ENCODE peak calls at places on chromosomes 4 and X, in seven cellular contexts. A, H, V, K, J, U and F are unnamed samples.

GRCh38 chr4:111064342-111064993 is 441.6 kb upstream of the PITX2 start:
- DNase-seq in J (no peak), A (no peak), K (no peak), V (peak), H (no peak), U (no peak), F (no peak)

GRCh38 chr4:122341906-122342305 is 36.9 kb upstream of the ADAD1 start:
- DNase-seq in A (peak), H (no peak), J (no peak), U (no peak), K (no peak), V (no peak), F (no peak)

GRCh38 chrX:39975094-39975865 is 122.5 kb downstream of the BCOR start:
- DNase-seq in A (peak), U (peak), J (peak), H (no peak), K (no peak), V (no peak), F (no peak)

GRCh38 chr4:10353110-10353509 is 104.1 kb downstream of the ZNF518B start:
- DNase-seq in V (no peak), A (no peak), H (no peak), J (no peak), U (no peak), K (no peak), F (no peak)

GRCh38 chr4:152585036-152585439 is 49.1 kb upstream of the FBXW7 start:
- DNase-seq in U (no peak), J (no peak), H (no peak), V (no peak), K (no peak), A (no peak), F (peak)

GRCh38 chrX:8845060-8845459 is 43.9 kb upstream of the FAM9A start:
- DNase-seq in H (no peak), A (no peak), V (no peak), U (no peak), J (no peak), K (no peak), F (no peak)

GRCh38 chr4:173478136-173478860 is 51.7 kb downstream of the HAND2 start:
- DNase-seq in A (no peak), U (no peak), V (no peak), H (no peak), J (no peak), K (no peak), F (no peak)

GRCh38 chr4:117422272-117422671 is 336.9 kb upstream of the TRAM1L1 start:
- DNase-seq in K (no peak), H (no peak), A (no peak), J (no peak), U (no peak), V (no peak), F (no peak)

GRCh38 chr4:173039617-173040176 is 128.9 kb upstream of the GALNT7 start:
- DNase-seq in U (no peak), A (no peak), K (no peak), H (no peak), V (no peak), J (no peak), F (no peak)

GRCh38 chr4:84826681-84827080 is 139.8 kb downstream of the WDFY3 start:
- DNase-seq in J (no peak), A (no peak), V (no peak), H (no peak), K (no peak), U (no peak), F (no peak)

GRCh38 chr4:102308032-102308799 is 37.1 kb downstream of the SLC39A8 start:
- DNase-seq in J (no peak), U (no peak), K (no peak), A (no peak), H (no peak), V (peak), F (no peak)

GRCh38 chr4:101277661-101278060 is 69.7 kb downstream of the PPP3CA start:
- DNase-seq in J (no peak), H (no peak), K (no peak), U (no peak), A (peak), V (no peak), F (no peak)

GRCh38 chrX:78658851-78659744 is at the start of gene RTL3:
- DNase-seq in A (no peak), K (no peak), V (no peak), H (no peak), J (no peak), U (no peak), F (no peak)

GRCh38 chr4:167084326-167084725 is 150.0 kb downstream of the SPOCK3 start:
- DNase-seq in K (no peak), U (no peak), H (no peak), V (no peak), J (no peak), A (no peak), F (no peak)

GRCh38 chr4:189940178-189941004 is at the start of gene FRG1:
- DNase-seq in A (peak), U (peak), V (peak), H (peak), J (peak), K (peak), F (peak)

GRCh38 chr4:151540728-151541437 is 131.9 kb downstream of the FHIP1A start:
- DNase-seq in U (peak), H (no peak), K (no peak), V (no peak), A (peak), J (no peak), F (no peak)

GRCh38 chr4:17811078-17811603 is 362 bp downstream of the NCAPG start:
- DNase-seq in J (no peak), V (peak), U (peak), A (no peak), K (no peak), H (no peak), F (no peak)

GRCh38 chrX:119228506-119229290 is 7.4 kb upstream of the PGRMC1 start:
- DNase-seq in U (no peak), A (peak), V (no peak), J (no peak), H (no peak), K (no peak), F (no peak)
- TF ChIP-seq CTCF in U (no peak), A (no peak), V (no peak), J (no peak), H (no peak), K (no peak), F (no peak)

DNA sequence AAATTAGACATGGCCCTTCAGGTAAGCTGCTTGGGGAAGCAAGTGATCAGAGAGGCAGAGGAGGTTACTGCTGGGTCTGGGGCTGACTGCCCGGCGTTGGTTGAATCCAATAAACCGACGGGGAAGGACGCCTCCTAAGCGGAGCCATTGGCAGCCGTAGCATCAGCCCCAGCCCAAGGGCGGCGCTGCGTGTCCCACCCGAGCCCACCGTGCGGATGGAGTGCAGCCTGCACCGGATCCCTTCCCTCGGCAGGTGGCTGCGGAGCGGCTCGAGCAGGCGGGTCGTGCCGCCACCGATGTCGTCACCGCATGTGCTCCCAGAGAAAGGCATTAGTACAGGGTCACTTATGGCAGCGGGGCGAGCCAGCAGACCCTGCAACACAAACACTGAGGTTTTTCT is 82.1 kb downstream of the ALPK1 start:
- DNase-seq in H (no peak), U (no peak), K (peak), A (peak), V (no peak), J (no peak), F (no peak)
- TF ChIP-seq CTCF in H (no peak), U (no peak), K (peak), A (no peak), V (no peak), J (no peak), F (no peak)

DNA sequence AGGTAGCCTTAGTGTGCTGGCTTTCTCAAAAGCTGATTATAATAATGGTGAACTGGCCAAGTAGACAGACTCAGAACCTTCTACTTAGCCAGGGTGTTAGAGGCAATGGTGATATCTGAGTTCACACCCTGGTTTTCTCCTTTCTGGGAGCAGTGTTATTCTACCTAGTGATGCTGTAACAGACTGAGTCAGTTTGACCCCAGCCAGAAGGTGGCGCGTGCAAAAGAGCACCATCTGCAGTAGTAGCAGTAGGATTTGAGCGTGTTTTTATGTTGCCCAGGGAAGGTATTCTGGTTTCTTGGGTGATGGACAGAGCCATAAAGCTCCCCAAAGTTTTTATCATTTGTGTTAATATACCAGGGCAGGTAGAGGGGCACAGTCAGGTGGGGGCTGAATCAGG is 143.8 kb upstream of the CPXCR1 start:
- DNase-seq in V (no peak), K (no peak), H (no peak), A (no peak), J (no peak), U (no peak), F (no peak)
- TF ChIP-seq CTCF in V (no peak), K (no peak), H (no peak), A (no peak), J (no peak), U (no peak), F (no peak)

DNA sequence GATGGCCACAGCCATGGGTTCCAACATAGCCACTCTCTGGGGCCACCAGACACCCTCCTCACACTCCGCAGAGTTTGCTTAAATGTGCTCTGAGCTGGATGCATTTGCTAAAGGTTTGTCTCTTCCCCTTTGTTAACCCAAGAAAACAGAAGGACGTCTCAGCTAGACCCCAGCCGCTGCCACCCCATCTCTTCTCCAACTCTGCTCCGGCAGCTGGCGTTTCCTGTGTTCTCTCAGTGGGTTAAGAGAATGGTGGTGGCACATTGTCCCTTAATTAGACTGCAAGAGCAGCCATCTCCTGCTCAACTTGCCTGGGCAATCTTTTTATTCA is 43.7 kb upstream of the FAM9C start:
- DNase-seq in K (no peak), V (peak), J (no peak), A (no peak), H (no peak), U (no peak), F (no peak)
- TF ChIP-seq CTCF in K (no peak), V (no peak), J (no peak), A (no peak), H (no peak), U (no peak), F (no peak)

GRCh38 chr4:4384837-4385236 is 2.1 kb upstream of the NSG1 start:
- DNase-seq in V (no peak), A (no peak), K (no peak), J (peak), H (no peak), U (no peak), F (no peak)
- TF ChIP-seq CTCF in V (peak), A (peak), K (peak), J (peak), H (no peak), U (no peak), F (peak)